ENCODE peak calls at places on chromosome 22, in six cellular contexts. R, N, Z, Y, U and A are unnamed samples.

GRCh38 chr22:30279389-30279788 is 9.9 kb downstream of the CASTOR1 start:
- DNase-seq in R (no peak), Z (peak; percentile 27), Y (peak; percentile 79), U (no peak), N (no peak), A (no peak)

GRCh38 chr22:18057568-18058209 is 20.1 kb upstream of the PEX26 start:
- DNase-seq in R (no peak), Z (peak; percentile 100), N (peak; percentile 61), U (peak; percentile 95), Y (peak; percentile 67), A (peak; percentile 40)

GRCh38 chr22:46605117-46605516 is 15.1 kb upstream of the GRAMD4 start:
- DNase-seq in Z (no peak), Y (no peak), R (no peak), U (no peak), N (no peak), A (no peak)

GRCh38 chr22:50260801-50261614 is 475 bp downstream of the MAPK12 start:
- DNase-seq in Y (peak; percentile 69), Z (peak; percentile 64), R (peak; percentile 59), U (no peak), N (no peak), A (peak; percentile 45)

GRCh38 chr22:44928711-44929347 is 81.0 kb downstream of the PHF21B start:
- DNase-seq in Z (no peak), R (no peak), Y (peak; percentile 19), U (no peak), N (no peak), A (no peak)

GRCh38 chr22:44192098-44192810 is 11.5 kb downstream of the PARVG start:
- DNase-seq in Z (peak; percentile 27), U (no peak), N (no peak), R (peak; percentile 67), Y (no peak), A (peak; percentile 18)

GRCh38 chr22:41857160-41857859 is 24.4 kb downstream of the SREBF2 start:
- DNase-seq in Y (no peak), Z (peak; percentile 84), R (peak; percentile 91), N (peak; percentile 84), U (no peak), A (no peak)

GRCh38 chr22:20469110-20469855 is 26.3 kb downstream of the KLHL22 start:
- DNase-seq in N (no peak), Y (no peak), R (no peak), Z (no peak), U (no peak), A (no peak)

GRCh38 chr22:41913842-41914534 is 886 bp downstream of the SHISA8 start:
- DNase-seq in R (peak; percentile 84), Z (no peak), Y (no peak), N (no peak), U (no peak), A (no peak)

GRCh38 chr22:30435674-30436126 is 10.1 kb downstream of the MTFP1 start:
- DNase-seq in Y (peak; percentile 48), N (no peak), Z (no peak), R (no peak), U (no peak), A (no peak)

GRCh38 chr22:42313804-42314581 is 43.5 kb upstream of the TCF20 start:
- DNase-seq in Y (peak; percentile 63), N (no peak), U (no peak), R (peak; percentile 89), Z (peak; percentile 3), A (peak; percentile 92)

GRCh38 chr22:33438273-33438672 is 380.1 kb upstream of the SYN3 start:
- DNase-seq in R (no peak), Y (no peak), Z (peak; percentile 90), U (peak; percentile 72), N (no peak), A (peak; percentile 72)

GRCh38 chr22:22810018-22810427 is 77.6 kb upstream of the IGLL5 start:
- DNase-seq in Y (peak; percentile 67), U (no peak), Z (no peak), N (no peak), R (no peak), A (peak; percentile 45)

GRCh38 chr22:17576475-17576874 is 13.2 kb downstream of the SLC25A18 start:
- DNase-seq in Y (no peak), Z (peak; percentile 85), R (peak; percentile 51), U (peak; percentile 96), N (peak; percentile 54), A (no peak)

GRCh38 chr22:25153961-25154685 is 45.5 kb upstream of the CRYBB3 start:
- DNase-seq in R (peak; percentile 54), Y (peak; percentile 64), Z (peak; percentile 26), U (peak; percentile 4), N (peak; percentile 10), A (no peak)